ENCODE peak calls at places on chromosomes 3 and 15, in ten cellular contexts. U, T, F, Q, X, G, N, E, I and P are unnamed samples.

GRCh38 chr3:2156244-2156847 is 57.7 kb downstream of the CNTN4 start:
- DNase-seq in U (no peak), T (peak; percentile 2), F (peak; percentile 65), Q (no peak), X (no peak), G (no peak), N (peak; percentile 25), E (no peak), I (no peak), P (no peak)

GRCh38 chr3:127699098-127699945 is 26.6 kb downstream of the ABTB1 start:
- DNase-seq in U (no peak), T (peak; percentile 23), F (no peak), Q (peak; percentile 52), X (no peak), G (peak; percentile 29), N (no peak), E (peak; percentile 21), I (no peak), P (no peak)

GRCh38 chr3:134357261-134357913 is 16.9 kb downstream of the AMOTL2 start:
- DNase-seq in U (no peak), T (no peak), F (no peak), Q (no peak), X (no peak), G (peak; percentile 32), N (no peak), E (no peak), I (no peak), P (no peak)

GRCh38 chr3:177487635-177488186 is 290.4 kb upstream of the TBL1XR1 start:
- DNase-seq in U (peak; percentile 64), T (no peak), F (no peak), Q (peak; percentile 95), X (no peak), G (no peak), N (no peak), E (no peak), I (no peak), P (no peak)

GRCh38 chr15:77421370-77421700 is 647 bp downstream of the HMG20A start:
- DNase-seq in U (no peak), T (no peak), F (peak; percentile 34), Q (no peak), X (peak; percentile 31), G (no peak), N (no peak), E (peak; percentile 18), I (no peak), P (no peak)

GRCh38 chr3:172074578-172074977 is 35.2 kb downstream of the FNDC3B start:
- DNase-seq in U (peak; percentile 31), T (peak; percentile 52), F (no peak), Q (no peak), X (no peak), G (no peak), N (no peak), E (no peak), I (no peak), P (peak; percentile 38)

GRCh38 chr3:132726341-132726823 is 4.2 kb upstream of the NPHP3 start:
- DNase-seq in U (peak; percentile 50), T (peak; percentile 41), F (peak; percentile 57), Q (peak; percentile 11), X (no peak), G (no peak), N (peak; percentile 57), E (peak; percentile 81), I (no peak), P (no peak)

GRCh38 chr15:38536201-38536676 is 28.4 kb downstream of the RASGRP1 start:
- DNase-seq in U (peak; percentile 89), T (peak; percentile 92), F (no peak), Q (peak; percentile 96), X (no peak), G (no peak), N (peak; percentile 28), E (no peak), I (no peak), P (peak; percentile 90)

GRCh38 chr15:61050844-61051569 is 178.1 kb downstream of the RORA start:
- DNase-seq in U (no peak), T (peak; percentile 45), F (no peak), Q (no peak), X (no peak), G (no peak), N (peak; percentile 20), E (peak; percentile 26), I (no peak), P (no peak)

GRCh38 chr15:63331456-63331855 is 50.2 kb downstream of the CA12 start:
- DNase-seq in U (no peak), T (peak; percentile 35), F (no peak), Q (peak; percentile 50), X (no peak), G (no peak), N (no peak), E (peak; percentile 93), I (no peak), P (no peak)

DNA sequence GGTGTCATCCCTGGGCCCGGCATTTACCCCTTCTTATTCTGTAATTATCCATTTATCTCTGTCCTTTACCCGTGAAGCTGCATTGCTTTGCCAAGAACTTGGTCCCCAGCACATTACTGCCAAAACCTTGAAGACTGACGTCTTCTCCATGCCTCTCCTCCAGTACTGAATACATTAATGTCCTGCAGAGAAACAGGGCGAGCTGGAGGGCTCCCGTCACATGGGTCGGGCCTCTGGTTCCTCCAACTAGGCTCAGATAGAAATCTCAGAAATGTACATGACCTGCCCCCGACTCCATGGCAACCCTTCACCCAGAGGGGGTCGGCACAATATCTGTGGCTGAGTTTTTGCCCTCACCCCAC is 435 bp downstream of the EFCAB12 start:
- DNase-seq in U (no peak), T (no peak), F (peak; percentile 34), Q (no peak), X (no peak), G (no peak), N (no peak), E (no peak), I (no peak), P (no peak)
- H3K4me3 ChIP-seq in U (peak overlapping the region; percentile 55), T (peak overlapping the region; percentile 55), F (peak overlapping the region; percentile 53), Q (peak overlapping the region; percentile 28), X (no peak overlapping the region), G (peak overlapping the region; percentile 67), N (peak overlapping the region; percentile 61), E (peak overlapping the region; percentile 50), I (peak overlapping the region; percentile 52), P (peak overlapping the region; percentile 59)

GRCh38 chr3:45795882-45796765 is at the start of gene SLC6A20:
- DNase-seq in U (no peak), T (no peak), F (peak; percentile 11), Q (no peak), X (no peak), G (no peak), N (no peak), E (peak; percentile 17), I (no peak), P (no peak)
- H3K4me3 ChIP-seq in U (no peak within 1 kb of the TSS), T (peak within 1 kb of the TSS; percentile 1), F (peak within 1 kb of the TSS; percentile 37), Q (peak within 1 kb of the TSS; percentile 13), X (no peak within 1 kb of the TSS), G (peak within 1 kb of the TSS; percentile 57), N (peak within 1 kb of the TSS; percentile 53), E (peak within 1 kb of the TSS; percentile 27), I (peak within 1 kb of the TSS; percentile 52), P (peak within 1 kb of the TSS; percentile 32)

GRCh38 chr3:188581365-188581764 is 427.4 kb downstream of the LPP start:
- DNase-seq in U (no peak), T (no peak), F (no peak), Q (no peak), X (no peak), G (no peak), N (no peak), E (no peak), I (no peak), P (no peak)

GRCh38 chr3:188581791-188582190 is 427.8 kb downstream of the LPP start:
- DNase-seq in U (no peak), T (no peak), F (no peak), Q (no peak), X (no peak), G (no peak), N (no peak), E (no peak), I (no peak), P (no peak)

GRCh38 chr3:188584958-188585689 is 431.2 kb downstream of the LPP start:
- DNase-seq in U (peak; percentile 51), T (peak; percentile 28), F (peak; percentile 53), Q (peak; percentile 32), X (no peak), G (no peak), N (peak; percentile 20), E (peak; percentile 86), I (no peak), P (no peak)

GRCh38 chr3:188583476-188584161 is 429.7 kb downstream of the LPP start:
- DNase-seq in U (no peak), T (peak; percentile 18), F (no peak), Q (peak; percentile 39), X (no peak), G (no peak), N (peak; percentile 69), E (peak; percentile 33), I (no peak), P (no peak)

GRCh38 chr3:188584162-188584529 is 430.2 kb downstream of the LPP start:
- DNase-seq in U (peak; percentile 90), T (peak; percentile 85), F (peak; percentile 36), Q (peak; percentile 93), X (no peak), G (no peak), N (peak; percentile 83), E (peak; percentile 88), I (no peak), P (peak; percentile 49)
- H3K4me3 ChIP-seq in U (no peak overlapping the region), T (peak overlapping the region; percentile 28), F (no peak overlapping the region), Q (no peak overlapping the region), X (no peak overlapping the region), G (no peak overlapping the region), N (no peak overlapping the region), E (peak overlapping the region; percentile 1), I (no peak overlapping the region), P (no peak overlapping the region)

GRCh38 chr3:146626384-146627122 is 21.4 kb upstream of the PLSCR5 start:
- DNase-seq in U (no peak), T (no peak), F (peak; percentile 11), Q (no peak), X (no peak), G (no peak), N (no peak), E (no peak), I (no peak), P (no peak)

DNA sequence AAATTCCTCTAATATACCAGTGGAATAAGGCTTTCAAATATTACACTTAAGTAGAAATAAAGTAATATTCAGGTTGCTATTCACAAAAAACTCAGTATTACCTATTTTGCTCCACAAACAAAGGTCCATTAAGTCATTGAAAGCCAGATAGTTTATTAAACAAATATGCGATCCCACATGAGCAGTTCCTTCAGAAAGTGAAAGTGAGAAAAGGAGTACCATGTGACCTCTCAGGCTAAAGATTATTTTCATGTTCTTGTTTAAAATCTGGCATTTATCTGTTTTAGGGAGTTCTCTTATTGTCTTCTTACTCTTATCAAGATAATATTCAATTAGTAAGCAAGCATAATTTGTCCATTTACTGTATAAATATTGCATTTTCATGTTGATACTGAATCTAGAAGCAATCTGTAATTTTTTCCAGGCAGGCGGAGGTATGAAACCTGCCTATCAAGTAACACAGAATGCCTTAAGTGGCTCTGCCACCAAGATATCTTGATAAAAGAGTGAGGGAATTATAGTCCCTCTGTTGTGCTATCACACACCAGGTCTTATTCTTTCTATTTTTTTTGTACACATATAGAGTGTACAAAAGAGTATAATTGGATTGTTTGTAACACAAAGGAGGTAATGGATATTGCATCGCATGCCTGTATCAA is 20.1 kb upstream of the PLSCR5 start:
- DNase-seq in U (peak; percentile 20), T (peak; percentile 30), F (no peak), Q (no peak), X (no peak), G (no peak), N (peak; percentile 29), E (peak; percentile 40), I (no peak), P (no peak)
- H3K4me3 ChIP-seq in U (peak overlapping the region; percentile 15), T (no peak overlapping the region), F (no peak overlapping the region), Q (peak overlapping the region; percentile 39), X (no peak overlapping the region), G (peak overlapping the region; percentile 41), N (no peak overlapping the region), E (peak overlapping the region; percentile 8), I (peak overlapping the region; percentile 26), P (no peak overlapping the region)